ENCODE peak calls at places on chromosomes 6 and 20, in six cellular contexts. J is upper lobe of left lung, U is uterus, M is body of pancreas, I is ovary, C is A549. B is an unnamed sample.

GRCh38 chr6:8383584-8383983 is 51.8 kb downstream of the SLC35B3 start:
- DNase-seq in J (no peak), I (no peak), U (no peak), C (no peak), M (no peak), B (no peak)

GRCh38 chr20:10781526-10781925 is 107.7 kb upstream of the JAG1 start:
- DNase-seq in U (no peak), M (no peak), C (no peak), I (no peak), J (no peak), B (no peak)

GRCh38 chr6:142902636-142903053 is 42.3 kb downstream of the HIVEP2 start:
- DNase-seq in I (peak), J (no peak), M (peak), C (no peak), U (no peak), B (peak)

GRCh38 chr6:45299096-45299581 is 29.0 kb upstream of the RUNX2 start:
- DNase-seq in U (no peak), I (no peak), J (no peak), M (no peak), C (no peak), B (no peak)

GRCh38 chr6:140790109-140790508 is 1342.6 kb upstream of the GJE1 start:
- DNase-seq in I (no peak), U (no peak), C (no peak), J (no peak), M (no peak), B (no peak)

GRCh38 chr6:34466242-34467185 is 638 bp downstream of the PACSIN1 start:
- DNase-seq in C (no peak), I (no peak), U (no peak), J (peak), M (no peak), B (no peak)

GRCh38 chr20:56504373-56505005 is 20.1 kb upstream of the FAM209A start:
- DNase-seq in I (no peak), U (no peak), M (no peak), J (no peak), C (peak), B (no peak)

GRCh38 chr6:160128879-160129516 is 7.4 kb downstream of the SLC22A1 start:
- DNase-seq in I (no peak), U (no peak), M (no peak), C (no peak), J (no peak), B (no peak)

GRCh38 chr6:14770572-14770971 is 475.3 kb upstream of the JARID2 start:
- DNase-seq in I (no peak), U (no peak), M (no peak), C (no peak), J (no peak), B (no peak)

GRCh38 chr6:12420626-12421025 is 130.5 kb downstream of the EDN1 start:
- DNase-seq in C (no peak), U (no peak), I (no peak), M (no peak), J (no peak), B (no peak)

GRCh38 chr20:53071833-53072232 is 99.7 kb downstream of the TSHZ2 start:
- DNase-seq in J (no peak), M (no peak), U (no peak), I (no peak), C (no peak), B (no peak)

GRCh38 chr6:24982231-24982630 is 46.5 kb upstream of the RIPOR2 start:
- DNase-seq in I (no peak), C (no peak), J (no peak), U (no peak), M (no peak), B (no peak)

GRCh38 chr6:28948782-28949486 is 25.1 kb upstream of the TRIM27 start:
- DNase-seq in J (no peak), C (no peak), I (no peak), U (no peak), M (no peak), B (no peak)

GRCh38 chr6:49543087-49543858 is 7.2 kb upstream of the C6orf141 start:
- DNase-seq in C (no peak), U (no peak), M (no peak), J (no peak), I (no peak), B (no peak)

GRCh38 chr20:5191829-5192569 is 65.2 kb downstream of the CDS2 start:
- DNase-seq in U (peak), C (peak), J (no peak), I (peak), M (peak), B (no peak)

GRCh38 chr20:17992224-17992637 is 23.4 kb downstream of the MGME1 start:
- DNase-seq in M (no peak), U (no peak), C (no peak), I (no peak), J (no peak), B (no peak)

GRCh38 chr6:38638941-38639497 is 710 bp downstream of the BTBD9 start:
- DNase-seq in U (no peak), I (no peak), C (peak), J (no peak), M (peak), B (no peak)

GRCh38 chr20:43963872-43964791 is 49.5 kb downstream of the TOX2 start:
- DNase-seq in C (no peak), M (peak), J (no peak), I (no peak), U (no peak), B (peak)

GRCh38 chr6:28634758-28635546 is 109.3 kb downstream of the GPX5 start:
- DNase-seq in I (no peak), U (no peak), M (peak), C (peak), J (no peak), B (no peak)

GRCh38 chr6:21180155-21180554 is 413.4 kb upstream of the SOX4 start:
- DNase-seq in U (no peak), I (no peak), M (no peak), C (no peak), J (no peak), B (no peak)

GRCh38 chr20:38927902-38928578 is 1.8 kb downstream of the FAM83D start:
- DNase-seq in U (no peak), M (no peak), C (no peak), J (no peak), I (no peak), B (no peak)

GRCh38 chr6:12186543-12186942 is 103.6 kb upstream of the EDN1 start:
- DNase-seq in J (no peak), U (no peak), M (no peak), I (no peak), C (no peak), B (no peak)

GRCh38 chr6:111361648-111362047 is 121.4 kb downstream of the REV3L start:
- DNase-seq in U (no peak), I (no peak), M (peak), J (no peak), C (peak), B (no peak)

GRCh38 chr6:138160329-138161117 is 1.2 kb upstream of the ARFGEF3 start:
- DNase-seq in U (no peak), C (no peak), M (no peak), I (no peak), J (no peak), B (no peak)

GRCh38 chr6:42268835-42269204 is 51.2 kb upstream of the MRPS10 start:
- DNase-seq in J (no peak), C (no peak), M (no peak), I (no peak), U (no peak), B (no peak)

GRCh38 chr6:158763440-158764187 is 55.6 kb downstream of the EZR start:
- DNase-seq in J (peak), I (no peak), C (no peak), U (no peak), M (no peak), B (no peak)

GRCh38 chr6:170186006-170186908 is 104.6 kb downstream of the DLL1 start:
- DNase-seq in C (no peak), J (peak), M (peak), U (no peak), I (no peak), B (no peak)

GRCh38 chr20:1430004-1430451 is 36.6 kb downstream of the NSFL1C start:
- DNase-seq in I (no peak), M (no peak), J (no peak), U (no peak), C (no peak), B (no peak)

GRCh38 chr6:167748458-167749379 is 78.0 kb upstream of the AFDN start:
- DNase-seq in M (no peak), J (peak), I (no peak), C (no peak), U (no peak), B (peak)

GRCh38 chr20:300345-300744 is 3.0 kb downstream of the ZCCHC3 start:
- DNase-seq in J (no peak), C (no peak), U (no peak), M (no peak), I (no peak), B (no peak)

GRCh38 chr6:11288065-11288464 is 55.6 kb upstream of the NEDD9 start:
- DNase-seq in J (no peak), M (peak), U (no peak), C (no peak), I (no peak), B (peak)

GRCh38 chr20:19628570-19629134 is 129.4 kb upstream of the RIN2 start:
- DNase-seq in C (peak), J (no peak), M (peak), I (no peak), U (peak), B (no peak)

GRCh38 chr20:25081065-25081729 is 744 bp downstream of the VSX1 start:
- DNase-seq in M (peak), C (no peak), J (peak), U (no peak), I (peak), B (no peak)

GRCh38 chr6:100347901-100348550 is 116.7 kb downstream of the SIM1 start:
- DNase-seq in I (no peak), J (no peak), M (no peak), U (no peak), C (no peak), B (no peak)

GRCh38 chr6:1610497-1611321 is 994 bp downstream of the FOXC1 start:
- DNase-seq in I (peak), J (peak), U (no peak), M (peak), C (no peak), B (peak)

DNA sequence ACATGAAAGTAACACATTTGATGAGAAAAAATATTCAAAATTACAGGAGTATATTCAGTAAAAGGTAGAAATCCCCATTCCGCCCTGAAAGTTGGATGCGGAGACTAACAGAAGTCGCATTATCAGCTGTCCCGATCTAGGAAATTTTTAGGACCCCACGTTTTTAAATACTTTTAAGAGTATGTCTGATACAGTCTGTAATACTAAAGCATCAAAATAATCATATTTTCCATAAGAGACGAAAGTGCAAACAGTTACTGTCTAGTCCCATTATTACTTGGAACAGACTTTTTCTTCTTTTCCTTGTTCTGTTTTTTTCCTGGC is 642 bp downstream of the PLAGL1 start:
- DNase-seq in C (no peak), J (no peak), I (no peak), M (no peak), U (no peak), B (no peak)
- H3K27ac ChIP-seq in C (peak), J (peak), I (peak), M (peak), U (peak), B (peak)

GRCh38 chr6:35728663-35729348 is 8.0 kb upstream of the ARMC12 start:
- DNase-seq in U (no peak), J (no peak), I (peak), C (no peak), M (peak), B (peak)

GRCh38 chr6:35729349-35729678 is 7.5 kb upstream of the ARMC12 start:
- DNase-seq in C (no peak), I (no peak), M (no peak), J (no peak), U (no peak), B (no peak)

GRCh38 chr6:35730745-35731413 is 6.0 kb upstream of the ARMC12 start:
- DNase-seq in M (no peak), C (no peak), I (no peak), J (no peak), U (no peak), B (no peak)

GRCh38 chr6:35727935-35728662 is 8.7 kb upstream of the ARMC12 start:
- DNase-seq in I (peak), U (peak), J (peak), M (peak), C (peak), B (peak)

GRCh38 chr6:35729722-35730121 is 7.1 kb upstream of the ARMC12 start:
- DNase-seq in C (no peak), I (no peak), M (no peak), J (no peak), U (no peak), B (no peak)
- TF ChIP-seq POLR2A in C (no peak), I (no peak), M (no peak), J (no peak), U (no peak), B (peak)

DNA sequence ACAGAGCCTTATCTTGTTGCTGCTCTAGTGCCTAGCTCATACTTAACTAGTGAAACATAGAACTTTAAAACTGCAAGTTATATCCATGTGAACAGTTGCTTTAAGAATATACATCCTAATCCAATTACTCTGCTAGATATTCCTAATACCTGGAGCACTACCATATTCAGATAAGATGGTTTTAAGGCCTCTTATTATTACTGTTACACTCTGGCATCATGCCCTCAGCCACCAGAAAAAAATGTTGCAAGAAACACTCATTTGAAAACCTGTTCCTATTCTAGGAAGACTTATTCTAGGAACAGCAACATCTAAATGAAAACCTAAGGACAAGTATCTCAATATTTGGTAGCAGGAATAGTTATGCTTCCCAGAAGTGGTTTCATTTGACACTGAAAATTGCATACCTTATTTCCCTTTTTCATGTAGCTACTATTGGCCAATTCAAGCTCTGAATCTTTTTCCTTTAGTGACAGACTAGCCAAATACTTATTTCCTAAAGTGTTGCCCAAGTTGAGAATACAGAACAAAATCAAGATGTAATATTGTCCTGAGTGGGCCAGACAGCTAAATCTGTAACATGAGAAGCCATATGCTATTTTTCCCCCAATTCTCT is 4.8 kb upstream of the MTFR2 start:
- DNase-seq in I (no peak), M (no peak), J (no peak), U (no peak), C (no peak), B (no peak)
- H3K27ac ChIP-seq in I (no peak), M (no peak), J (no peak), U (no peak), C (no peak), B (no peak)

DNA sequence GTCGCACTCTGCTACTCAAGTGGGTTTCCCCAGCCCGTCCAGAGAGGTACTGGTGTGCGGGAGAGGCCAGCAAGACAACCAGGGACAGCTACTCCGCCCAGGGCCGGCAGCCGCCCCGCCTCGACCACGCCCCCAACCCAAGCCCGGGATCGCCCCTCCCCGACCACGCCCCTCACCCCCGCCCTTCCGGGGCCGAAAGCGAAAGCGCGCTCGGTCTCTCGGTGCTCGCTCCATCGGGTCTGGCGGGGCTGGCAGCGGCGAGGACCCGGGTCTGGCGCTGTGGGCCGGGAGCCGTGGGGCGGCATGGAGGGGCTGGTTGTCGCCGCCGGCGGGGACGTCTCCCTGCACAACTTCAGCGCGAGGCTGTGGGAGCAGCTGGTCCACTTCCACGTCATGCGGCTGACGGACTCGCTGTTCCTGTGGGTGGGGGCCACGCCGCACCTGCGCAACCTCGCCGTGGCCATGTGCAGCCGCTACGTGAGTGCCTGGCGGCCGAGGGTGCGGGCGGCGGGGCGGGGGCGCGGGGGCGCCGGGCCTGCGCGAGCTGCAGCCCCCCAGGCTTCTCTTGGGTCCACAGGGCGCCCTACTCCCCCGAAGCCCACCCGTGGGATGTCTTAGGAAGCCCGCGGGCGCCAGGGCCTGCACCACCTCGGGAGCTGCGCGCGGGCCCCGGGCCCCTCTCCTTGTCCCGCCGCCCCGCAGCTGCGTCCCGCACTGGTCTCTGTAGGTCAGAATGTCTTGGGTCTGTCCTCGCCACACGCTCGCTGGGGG is at the start of gene PSMG4:
- DNase-seq in J (peak), M (peak), U (peak), I (peak), C (peak), B (peak)
- TF ChIP-seq POLR2A in J (no peak), M (peak), U (peak), I (peak), C (peak), B (no peak)